ENCODE peak calls at places on chromosomes 3 and 15, in seven cellular contexts. W, B, V, X, T, Q and G are unnamed samples. For H3K27me3 and H3K4me1, the result is how much of the 10 kb centered on the place peaks cover.

GRCh38 chr3:69370156-69370944 is 15.5 kb downstream of the FRMD4B start:
- DNase-seq in W (peak), B (no peak), V (peak), X (no peak), T (peak), Q (peak), G (peak)

GRCh38 chr3:143897558-143898305 is 49.5 kb upstream of the SLC9A9 start:
- DNase-seq in W (no peak), B (no peak), V (no peak), X (no peak), T (no peak), Q (no peak), G (no peak)

GRCh38 chr15:60972866-60973265 is 256.2 kb downstream of the RORA start:
- DNase-seq in W (no peak), B (no peak), V (no peak), X (no peak), T (no peak), Q (no peak), G (no peak)

GRCh38 chr15:85504739-85505676 is 124.6 kb downstream of the AKAP13 start:
- DNase-seq in W (peak), B (peak), V (peak), X (no peak), T (peak), Q (no peak), G (peak)

GRCh38 chr3:136189043-136189442 is 7.1 kb downstream of the MSL2 start:
- DNase-seq in W (no peak), B (no peak), V (no peak), X (no peak), T (no peak), Q (no peak), G (no peak)

GRCh38 chr15:57667171-57667924 is 39.2 kb upstream of the POLR2M start:
- DNase-seq in W (peak), B (no peak), V (no peak), X (no peak), T (no peak), Q (no peak), G (no peak)

GRCh38 chr3:194472290-194472920 is 14.4 kb downstream of the ATP13A3 start:
- DNase-seq in W (peak), B (peak), V (no peak), X (no peak), T (no peak), Q (no peak), G (no peak)

GRCh38 chr3:177705976-177706866 is 508.9 kb upstream of the TBL1XR1 start:
- DNase-seq in W (peak), B (no peak), V (no peak), X (no peak), T (peak), Q (no peak), G (peak)

GRCh38 chr15:94467034-94467433 is 235.7 kb downstream of the MCTP2 start:
- DNase-seq in W (no peak), B (no peak), V (no peak), X (no peak), T (no peak), Q (no peak), G (no peak)

GRCh38 chr15:34708422-34708821 is 46.4 kb downstream of the GJD2 start:
- DNase-seq in W (peak), B (peak), V (no peak), X (no peak), T (no peak), Q (no peak), G (no peak)

GRCh38 chr15:20341901-20342605 is 199.5 kb downstream of the GOLGA6L6 start:
- DNase-seq in W (peak), B (peak), V (peak), X (peak), T (peak), Q (peak), G (peak)

GRCh38 chr3:46089237-46090011 is 62.1 kb upstream of the XCR1 start:
- DNase-seq in W (peak), B (no peak), V (peak), X (peak), T (peak), Q (peak), G (peak)

GRCh38 chr15:37490707-37491106 is 390.4 kb upstream of the MEIS2 start:
- DNase-seq in W (no peak), B (no peak), V (no peak), X (no peak), T (no peak), Q (no peak), G (no peak)

GRCh38 chr3:82143661-82144405 is 382.4 kb upstream of the GBE1 start:
- DNase-seq in W (peak), B (no peak), V (no peak), X (no peak), T (no peak), Q (no peak), G (no peak)

GRCh38 chr3:42099020-42099765 is 8.0 kb downstream of the TRAK1 start:
- DNase-seq in W (no peak), B (no peak), V (no peak), X (no peak), T (peak), Q (no peak), G (no peak)

GRCh38 chr15:99584081-99584600 is 18.4 kb downstream of the MEF2A start:
- DNase-seq in W (no peak), B (no peak), V (no peak), X (no peak), T (no peak), Q (no peak), G (no peak)

GRCh38 chr15:75695206-75695605 is 17.4 kb downstream of the CSPG4 start:
- DNase-seq in W (no peak), B (no peak), V (no peak), X (no peak), T (no peak), Q (no peak), G (no peak)

GRCh38 chr15:69815793-69816192 is 281.9 kb downstream of the TLE3 start:
- DNase-seq in W (no peak), B (no peak), V (no peak), X (no peak), T (no peak), Q (no peak), G (no peak)

GRCh38 chr15:69816522-69816921 is 281.2 kb downstream of the TLE3 start:
- DNase-seq in W (no peak), B (no peak), V (no peak), X (no peak), T (no peak), Q (no peak), G (no peak)

GRCh38 chr15:69819371-69819770 is 278.3 kb downstream of the TLE3 start:
- DNase-seq in W (no peak), B (no peak), V (no peak), X (no peak), T (no peak), Q (no peak), G (no peak)

GRCh38 chr15:69820819-69821218 is 276.9 kb downstream of the TLE3 start:
- DNase-seq in W (peak), B (no peak), V (no peak), X (no peak), T (no peak), Q (no peak), G (no peak)

DNA sequence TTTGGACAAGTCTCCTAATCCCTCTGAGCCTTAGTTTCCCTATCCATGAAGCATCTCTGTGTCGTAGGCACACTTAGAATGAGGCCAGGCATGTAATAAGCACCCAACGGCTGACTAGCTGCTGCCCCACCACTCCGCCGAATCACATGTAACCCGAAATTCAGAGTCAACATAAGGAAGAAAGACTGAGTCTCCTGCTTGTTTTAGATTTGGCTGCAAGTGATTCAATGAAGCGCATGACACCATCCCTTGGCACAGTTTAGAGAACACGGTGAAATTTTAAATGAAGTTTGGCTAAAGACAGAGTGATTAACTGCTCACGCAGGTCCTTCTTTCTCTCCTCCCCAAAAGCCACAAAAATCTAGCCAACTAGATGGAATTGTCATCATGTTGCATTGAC is 279.2 kb downstream of the TLE3 start:
- DNase-seq in W (no peak), B (no peak), V (no peak), X (no peak), T (no peak), Q (no peak), G (no peak)
- H3K27me3 ChIP-seq in W (under half), B (under half), V (under half), X (under half), T (under half), Q (under half), G (under half)

DNA sequence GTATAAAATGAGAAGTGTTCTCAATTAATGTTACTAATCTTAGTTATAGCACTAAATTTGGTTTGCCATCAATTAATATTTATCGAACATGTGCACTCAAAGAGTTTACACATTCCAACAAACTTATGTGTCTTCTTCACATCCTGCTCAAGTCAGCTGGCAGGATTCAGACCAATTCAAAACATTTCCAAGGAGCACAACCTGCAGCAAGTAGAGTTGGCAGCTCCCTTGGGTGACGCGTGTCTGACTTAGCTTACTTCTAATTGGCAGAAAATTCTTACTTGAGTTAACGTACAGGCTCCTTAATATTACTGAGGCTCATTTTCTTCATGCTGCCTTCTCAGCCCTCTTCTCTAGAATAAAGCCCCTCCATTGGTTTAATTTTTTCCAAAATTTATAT is 110.4 kb upstream of the PFN2 start:
- DNase-seq in W (no peak), B (no peak), V (no peak), X (no peak), T (peak), Q (no peak), G (no peak)
- H3K4me1 ChIP-seq in W (under half), B (under half), V (under half), X (under half), T (under half), Q (under half), G (under half)

DNA sequence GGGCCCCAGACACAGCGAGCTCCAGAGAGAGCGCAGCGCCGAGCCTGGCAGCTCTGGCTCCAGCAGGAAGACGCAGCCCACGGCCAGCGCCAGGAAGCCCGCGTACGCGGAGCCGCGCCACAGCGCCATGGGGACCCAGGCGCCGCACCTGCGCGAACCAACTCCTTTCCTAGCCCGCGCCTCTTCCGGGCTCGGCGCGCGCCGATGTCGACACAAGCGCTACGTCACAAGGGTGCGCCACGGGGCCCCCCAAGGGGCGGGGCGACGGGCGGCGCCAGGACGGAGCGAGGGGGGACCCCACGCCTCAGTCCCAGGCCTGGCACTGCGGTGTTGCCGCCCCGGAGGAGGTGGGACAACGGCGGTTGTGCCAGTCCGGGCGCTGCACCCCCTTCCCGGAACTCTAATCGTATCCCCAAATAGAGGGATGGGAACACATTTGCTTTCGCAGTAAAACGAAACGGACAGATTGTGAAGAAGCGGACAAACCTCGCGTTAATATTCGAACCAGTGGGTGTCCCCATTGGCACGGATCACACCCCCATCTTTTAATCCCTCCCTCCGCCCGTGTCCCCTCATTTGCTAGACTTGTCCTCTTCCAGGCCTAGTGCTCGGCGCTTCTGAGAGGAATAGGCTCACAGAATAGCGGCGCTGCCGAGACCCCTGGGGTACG is at the start of gene ADPGK:
- DNase-seq in W (peak), B (peak), V (peak), X (peak), T (peak), Q (peak), G (peak)
- TF ChIP-seq POLR2A in W (peak), B (peak), V (peak), X (peak), T (no peak), Q (peak), G (peak)

DNA sequence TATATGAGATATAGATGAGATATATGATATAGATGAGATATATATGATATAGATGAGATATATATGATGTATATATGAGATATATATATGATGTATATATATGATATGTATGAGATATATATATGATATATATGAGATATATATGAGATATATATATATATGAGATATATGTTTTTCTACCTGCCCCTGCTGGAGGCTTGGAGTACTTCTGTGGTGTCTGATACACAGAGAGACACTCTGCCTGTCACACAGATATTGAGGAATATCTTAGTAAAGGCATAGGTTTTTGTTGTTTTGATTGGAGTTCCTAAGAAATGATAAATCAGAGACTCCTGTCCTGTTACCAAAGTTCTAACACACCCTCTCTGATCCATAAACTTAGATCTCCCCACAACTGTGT is 43.0 kb downstream of the TMEM41A start:
- DNase-seq in W (no peak), B (peak), V (no peak), X (no peak), T (no peak), Q (no peak), G (no peak)
- H3K27me3 ChIP-seq in W (under half), B (under half), V (under half), X (under half), T (under half), Q (under half), G (under half)

GRCh38 chr3:48990636-48991421 is 788 bp downstream of the P4HTM start:
- DNase-seq in W (peak), B (no peak), V (peak), X (no peak), T (peak), Q (no peak), G (no peak)

GRCh38 chr3:48985977-48986376 is 4.1 kb upstream of the P4HTM start:
- DNase-seq in W (no peak), B (no peak), V (no peak), X (no peak), T (no peak), Q (no peak), G (no peak)

GRCh38 chr3:48989796-48990635 is at the start of gene P4HTM:
- DNase-seq in W (peak), B (peak), V (peak), X (peak), T (peak), Q (peak), G (peak)

GRCh38 chr3:48991851-48992545 is 2.0 kb downstream of the P4HTM start:
- DNase-seq in W (no peak), B (no peak), V (no peak), X (no peak), T (no peak), Q (no peak), G (no peak)

DNA sequence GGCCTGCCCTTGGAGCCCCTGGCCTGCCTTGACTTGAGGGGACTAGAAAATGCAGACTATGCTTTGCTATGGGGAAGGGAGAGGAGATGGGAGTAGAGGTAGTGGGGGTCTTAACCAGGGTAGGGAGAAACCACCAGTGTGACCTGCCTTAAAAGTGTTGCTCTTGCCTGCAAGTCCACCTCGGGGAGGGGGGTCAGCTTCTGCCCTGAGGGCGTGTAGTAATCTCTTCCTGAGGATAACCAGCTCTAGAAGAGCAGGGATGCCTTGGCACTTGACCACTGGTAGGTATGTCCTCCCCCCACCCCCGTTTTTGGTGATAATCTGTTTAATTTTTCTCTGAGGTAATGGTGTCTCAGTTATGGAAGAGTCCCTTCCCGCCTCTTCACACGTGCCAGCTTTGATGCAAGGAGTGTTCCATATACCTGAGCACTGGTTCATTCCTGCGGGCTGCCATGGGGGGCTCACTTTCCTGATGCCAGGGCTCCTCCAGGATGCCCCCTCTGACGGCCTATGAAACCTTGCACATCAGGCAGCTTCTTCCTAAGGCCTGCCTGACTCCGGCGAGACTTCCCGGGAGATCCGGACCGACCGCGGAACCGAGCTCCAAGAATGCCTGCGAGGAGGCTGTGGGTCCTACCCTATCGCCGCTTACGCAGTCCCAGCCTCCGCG is 780 bp upstream of the P4HTM start:
- DNase-seq in W (no peak), B (no peak), V (no peak), X (no peak), T (no peak), Q (peak), G (no peak)
- H3K4me1 ChIP-seq in W (under half), B (under half), V (under half), X (under half), T (under half), Q (under half), G (under half)

DNA sequence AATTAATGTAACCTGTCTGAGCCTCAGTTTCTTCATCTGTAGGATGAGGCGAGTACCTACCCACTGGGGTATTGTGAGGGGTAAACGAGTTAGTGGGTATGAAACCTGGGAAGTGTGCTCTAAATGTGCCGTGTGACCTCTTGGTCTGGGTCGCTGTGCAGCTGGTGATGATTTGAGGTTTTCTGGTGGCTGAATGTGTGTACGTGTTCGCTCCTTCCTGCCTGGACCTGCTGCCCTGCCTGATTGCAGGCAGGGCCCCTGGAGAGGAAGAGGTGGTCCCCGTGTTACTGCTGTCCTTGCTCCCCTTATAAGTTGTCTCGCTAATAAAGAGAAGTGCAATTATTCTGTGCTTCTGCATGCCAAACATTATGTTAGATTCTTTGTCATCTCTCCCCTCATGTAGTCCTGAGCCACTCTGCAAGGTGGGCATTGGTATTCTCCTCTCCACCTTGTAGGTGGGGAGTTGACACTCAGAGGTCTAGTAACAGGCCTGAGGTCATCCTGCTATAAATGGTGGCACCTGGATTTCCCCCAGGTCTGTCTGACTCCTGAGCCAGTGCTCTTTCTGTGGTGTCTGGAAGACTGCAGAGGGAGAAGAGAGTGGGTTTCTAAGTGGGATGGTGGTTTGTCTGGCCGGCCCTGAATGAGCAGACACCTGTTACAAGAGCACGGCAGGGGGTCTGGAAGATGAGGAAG is 15.7 kb downstream of the PDIA5 start:
- DNase-seq in W (no peak), B (no peak), V (no peak), X (peak), T (no peak), Q (no peak), G (no peak)
- TF ChIP-seq POLR2A in W (no peak), B (no peak), V (no peak), X (no peak), T (no peak), Q (no peak), G (no peak)

GRCh38 chr3:72889310-72890165 is 1.7 kb downstream of the GXYLT2 start:
- DNase-seq in W (no peak), B (no peak), V (no peak), X (no peak), T (peak), Q (no peak), G (no peak)

GRCh38 chr3:72888546-72889309 is 882 bp downstream of the GXYLT2 start:
- DNase-seq in W (no peak), B (no peak), V (peak), X (no peak), T (peak), Q (no peak), G (no peak)

GRCh38 chr3:72887378-72887722 is 496 bp upstream of the GXYLT2 start:
- DNase-seq in W (no peak), B (no peak), V (no peak), X (no peak), T (no peak), Q (no peak), G (no peak)

GRCh38 chr3:72890166-72890925 is 2.5 kb downstream of the GXYLT2 start:
- DNase-seq in W (no peak), B (no peak), V (no peak), X (no peak), T (no peak), Q (no peak), G (no peak)

GRCh38 chr3:72887723-72888545 is at the start of gene GXYLT2:
- DNase-seq in W (peak), B (peak), V (peak), X (peak), T (peak), Q (peak), G (peak)
- H3K27me3 ChIP-seq in W (under half), B (under half), V (under half), X (under half), T (under half), Q (under half), G (under half)